ENCODE peak calls at places on chromosomes 3 and 15, in eight cellular contexts. F, V, X, S, A, N, O and T are unnamed samples.

GRCh38 chr15:29770796-29771195 is 51.5 kb downstream of the TJP1 start:
- DNase-seq in S (no peak), X (peak), A (no peak), F (no peak), O (no peak), N (peak), V (no peak), T (no peak)

GRCh38 chr3:37772773-37773291 is 88.8 kb upstream of the CTDSPL start:
- DNase-seq in O (no peak), V (no peak), S (no peak), A (no peak), X (no peak), F (no peak), N (no peak), T (no peak)

GRCh38 chr3:29385056-29385455 is 104.2 kb downstream of the RBMS3 start:
- DNase-seq in X (peak), O (no peak), A (no peak), V (no peak), F (no peak), N (no peak), S (no peak), T (no peak)

GRCh38 chr3:7800006-7800780 is 701.4 kb upstream of the LMCD1 start:
- DNase-seq in X (no peak), V (no peak), S (no peak), O (no peak), F (no peak), A (no peak), N (no peak), T (no peak)

GRCh38 chr3:151372063-151372820 is 12.3 kb downstream of the P2RY12 start:
- DNase-seq in X (peak), F (no peak), A (no peak), S (no peak), V (no peak), O (no peak), N (peak), T (no peak)

GRCh38 chr3:52600258-52600657 is 63.9 kb downstream of the UQCC5 start:
- DNase-seq in S (no peak), V (no peak), N (no peak), A (no peak), F (no peak), X (no peak), O (no peak), T (no peak)

GRCh38 chr3:102132370-102132769 is 283.1 kb downstream of the NFKBIZ start:
- DNase-seq in V (no peak), N (no peak), A (no peak), O (no peak), X (no peak), F (no peak), S (no peak), T (no peak)

GRCh38 chr15:59522988-59523461 is 85.0 kb downstream of the FAM81A start:
- DNase-seq in A (no peak), F (peak), V (peak), S (no peak), N (no peak), O (no peak), X (no peak), T (peak)

GRCh38 chr15:46848704-46849103 is 868.6 kb upstream of the SEMA6D start:
- DNase-seq in O (no peak), F (no peak), X (peak), N (peak), V (no peak), S (no peak), A (no peak), T (no peak)

GRCh38 chr3:127954642-127955041 is 39.6 kb downstream of the KBTBD12 start:
- DNase-seq in S (no peak), X (no peak), O (peak), A (no peak), F (no peak), V (no peak), N (no peak), T (no peak)